ENCODE peak calls at places on chromosomes 5 and 9, in nine cellular contexts. J is Right ventricle myocardium superior, C is WTC11, H is GDM1, Y is NCI-H1092 treated with DMSO at 0.1 percent for 48 hours, E is caudate nucleus, I is cerebellum, T is HT1080, W is tibial nerve. V is an unnamed sample.

GRCh38 chr9:89060790-89061189 is 69.5 kb downstream of the S1PR3 start:
- DNase-seq in J (no peak), C (no peak), H (no peak), Y (no peak), E (no peak), I (no peak), T (no peak), W (no peak), V (no peak)

GRCh38 chr9:27765931-27766835 is 192.9 kb upstream of the C9orf72 start:
- DNase-seq in J (no peak), C (no peak), H (no peak), Y (no peak), E (no peak), I (no peak), T (no peak), W (no peak), V (no peak)

GRCh38 chr9:120668399-120668798 is 45.9 kb downstream of the MEGF9 start:
- DNase-seq in J (no peak), C (no peak), H (no peak), Y (no peak), E (no peak), I (peak), T (no peak), W (no peak), V (no peak)

GRCh38 chr5:68661237-68661636 is 432.6 kb upstream of the SLC30A5 start:
- DNase-seq in J (no peak), C (peak), H (no peak), Y (no peak), E (no peak), I (no peak), T (peak), W (no peak), V (no peak)

GRCh38 chr5:133321833-133322420 is 270.1 kb downstream of the HSPA4 start:
- DNase-seq in J (no peak), C (no peak), H (no peak), Y (no peak), E (peak), I (no peak), T (no peak), W (no peak), V (no peak)

GRCh38 chr5:124797665-124798087 is 51.2 kb upstream of the ZNF608 start:
- DNase-seq in J (peak), C (no peak), H (no peak), Y (no peak), E (no peak), I (no peak), T (no peak), W (no peak), V (no peak)

GRCh38 chr5:134143431-134143830 is 28.9 kb downstream of the TCF7 start:
- DNase-seq in J (no peak), C (no peak), H (no peak), Y (no peak), E (no peak), I (no peak), T (no peak), W (no peak), V (no peak)

GRCh38 chr5:156896545-156896944 is 46.5 kb downstream of the PPP1R2B start:
- DNase-seq in J (no peak), C (no peak), H (no peak), Y (no peak), E (no peak), I (no peak), T (peak), W (no peak), V (no peak)

GRCh38 chr5:134465856-134466240 is 54.2 kb upstream of the CDKN2AIPNL start:
- DNase-seq in J (peak), C (peak), H (peak), Y (peak), E (peak), I (peak), T (peak), W (peak), V (peak)

GRCh38 chr5:43338856-43339255 is 25.6 kb upstream of the HMGCS1 start:
- DNase-seq in J (no peak), C (no peak), H (peak), Y (no peak), E (no peak), I (no peak), T (no peak), W (no peak), V (no peak)

GRCh38 chr5:130050585-130050984 is 146.3 kb downstream of the CHSY3 start:
- DNase-seq in J (no peak), C (no peak), H (no peak), Y (no peak), E (no peak), I (no peak), T (peak), W (no peak), V (no peak)

GRCh38 chr5:174834081-174834480 is 109.7 kb downstream of the MSX2 start:
- DNase-seq in J (no peak), C (no peak), H (no peak), Y (no peak), E (no peak), I (no peak), T (no peak), W (no peak), V (no peak)

GRCh38 chr9:2838356-2838983 is 5.4 kb downstream of the PUM3 start:
- DNase-seq in J (no peak), C (no peak), H (no peak), Y (no peak), E (no peak), I (no peak), T (no peak), W (no peak), V (no peak)

GRCh38 chr9:131418143-131419028 is 24.5 kb downstream of the PRRC2B start:
- DNase-seq in J (no peak), C (no peak), H (no peak), Y (peak), E (peak), I (peak), T (no peak), W (no peak), V (no peak)

GRCh38 chr9:137076636-137077009 is 694 bp upstream of the UAP1L1 start:
- DNase-seq in J (no peak), C (peak), H (no peak), Y (no peak), E (no peak), I (no peak), T (no peak), W (no peak), V (no peak)

GRCh38 chr5:158695595-158696330 is 404.0 kb downstream of the EBF1 start:
- DNase-seq in J (peak), C (peak), H (peak), Y (peak), E (peak), I (peak), T (peak), W (peak), V (peak)

GRCh38 chr9:133460405-133461175 is 812 bp downstream of the CACFD1 start:
- DNase-seq in J (peak), C (peak), H (no peak), Y (peak), E (peak), I (no peak), T (no peak), W (peak), V (no peak)

GRCh38 chr9:4167040-4167671 is 132.7 kb downstream of the GLIS3 start:
- DNase-seq in J (no peak), C (no peak), H (no peak), Y (no peak), E (no peak), I (no peak), T (no peak), W (no peak), V (no peak)

GRCh38 chr5:175059687-175060194 is 335.4 kb downstream of the MSX2 start:
- DNase-seq in J (peak), C (peak), H (no peak), Y (peak), E (peak), I (peak), T (peak), W (no peak), V (peak)

GRCh38 chr5:168135897-168136296 is 155.5 kb upstream of the WWC1 start:
- DNase-seq in J (no peak), C (no peak), H (no peak), Y (no peak), E (no peak), I (no peak), T (no peak), W (no peak), V (no peak)

GRCh38 chr9:72856985-72857631 is 95.7 kb downstream of the ALDH1A1 start:
- DNase-seq in J (no peak), C (no peak), H (peak), Y (peak), E (peak), I (peak), T (peak), W (peak), V (peak)

GRCh38 chr5:99141534-99142135 is 212.8 kb upstream of the CHD1 start:
- DNase-seq in J (no peak), C (no peak), H (no peak), Y (no peak), E (no peak), I (no peak), T (peak), W (no peak), V (no peak)

GRCh38 chr5:177103523-177104253 is 17.0 kb downstream of the FGFR4 start:
- DNase-seq in J (no peak), C (no peak), H (no peak), Y (no peak), E (no peak), I (no peak), T (peak), W (no peak), V (no peak)

GRCh38 chr5:116404001-116404400 is 170.6 kb downstream of the SEMA6A start:
- DNase-seq in J (no peak), C (no peak), H (no peak), Y (no peak), E (no peak), I (no peak), T (no peak), W (no peak), V (no peak)